ENCODE peak calls at places on chromosome 11, in eight cellular contexts. T is GM23248; N is activated T-cell treated with anti-CD3 and anti-CD28 coated beads for 1 hour; X is hypothalamus; D is cardiac fibroblast; O is M059J; S is HT1080; E is activated effector memory CD4-positive, alpha-beta T cell treated with anti-CD3 and anti-CD28 coated beads, Interleukin-2, amount 50 U/mL, for 16 hours. C is an unnamed sample.

GRCh38 chr11:58075781-58076180 is 45.0 kb downstream of the OR6Q1 start:
- DNase-seq in O (peak), D (no peak), N (no peak), X (no peak), E (no peak), S (no peak), T (peak), C (no peak)

GRCh38 chr11:130673698-130674097 is 225.3 kb downstream of the ADAMTS15 start:
- DNase-seq in N (no peak), S (no peak), E (no peak), D (no peak), X (no peak), O (peak), T (peak), C (no peak)

GRCh38 chr11:2839395-2839941 is 46.1 kb downstream of the CDKN1C start:
- DNase-seq in S (no peak), T (no peak), X (no peak), O (no peak), D (no peak), E (no peak), N (no peak), C (no peak)

GRCh38 chr11:3157381-3158130 is 7.6 kb downstream of the OSBPL5 start:
- DNase-seq in E (no peak), S (no peak), X (no peak), D (no peak), O (no peak), N (no peak), T (peak), C (no peak)

GRCh38 chr11:88179141-88179540 is 3.9 kb upstream of the RAB38 start:
- DNase-seq in T (peak), E (no peak), D (no peak), O (peak), S (peak), X (no peak), N (no peak), C (peak)

GRCh38 chr11:19673924-19674390 is 38.7 kb upstream of the NAV2 start:
- DNase-seq in S (no peak), D (peak), T (peak), E (no peak), X (peak), O (no peak), N (no peak), C (no peak)

GRCh38 chr11:124916370-124916710 is 2.7 kb upstream of the HEPN1 start:
- DNase-seq in S (no peak), O (no peak), D (no peak), X (no peak), N (no peak), T (no peak), E (no peak), C (no peak)

GRCh38 chr11:67437082-67437821 is at the start of gene PTPRCAP:
- DNase-seq in N (peak), X (no peak), S (no peak), E (peak), T (no peak), D (no peak), O (no peak), C (no peak)

GRCh38 chr11:47028530-47029093 is 92.1 kb downstream of the CSTPP1 start:
- DNase-seq in X (no peak), E (no peak), N (no peak), T (peak), S (peak), D (peak), O (no peak), C (no peak)

GRCh38 chr11:125448136-125448535 is 47.9 kb downstream of the FEZ1 start:
- DNase-seq in N (no peak), E (no peak), S (peak), T (peak), O (peak), D (peak), X (no peak), C (no peak)

GRCh38 chr11:92875473-92875872 is 94.0 kb upstream of the MTNR1B start:
- DNase-seq in E (no peak), X (no peak), S (no peak), T (no peak), O (peak), N (no peak), D (no peak), C (no peak)

GRCh38 chr11:65718964-65719492 is 1.6 kb downstream of the RNASEH2C start:
- DNase-seq in T (peak), S (no peak), O (peak), N (no peak), X (no peak), E (no peak), D (peak), C (no peak)

GRCh38 chr11:97786961-97787360 is 1233.8 kb upstream of the CNTN5 start:
- DNase-seq in T (no peak), N (no peak), X (no peak), S (no peak), O (no peak), E (no peak), D (no peak), C (no peak)

GRCh38 chr11:65485820-65486219 is 13.0 kb upstream of the MALAT1 start:
- DNase-seq in T (peak), X (no peak), O (peak), D (no peak), E (no peak), N (no peak), S (no peak), C (no peak)

GRCh38 chr11:45091563-45092392 is 54.7 kb upstream of the PRDM11 start:
- DNase-seq in N (no peak), E (no peak), T (no peak), D (peak), S (no peak), X (no peak), O (peak), C (no peak)

GRCh38 chr11:119315139-119316016 is 1.6 kb downstream of the MCAM start:
- DNase-seq in D (no peak), T (peak), X (peak), N (peak), S (peak), E (peak), O (peak), C (no peak)

GRCh38 chr11:2211113-2211971 is 39.7 kb upstream of the TH start:
- DNase-seq in N (no peak), T (no peak), X (no peak), S (no peak), O (no peak), E (peak), D (no peak), C (peak)

GRCh38 chr11:102794382-102794781 is 3.6 kb downstream of the MMP1 start:
- DNase-seq in O (peak), D (no peak), N (no peak), S (peak), E (no peak), T (peak), X (no peak), C (no peak)

GRCh38 chr11:59221438-59221837 is 8.7 kb upstream of the MPEG1 start:
- DNase-seq in N (no peak), X (no peak), D (peak), E (no peak), S (peak), O (peak), T (peak), C (no peak)

GRCh38 chr11:128603003-128603715 is 15.8 kb upstream of the ETS1 start:
- DNase-seq in N (no peak), S (no peak), D (no peak), O (no peak), E (no peak), T (no peak), X (no peak), C (no peak)